ENCODE peak calls at places on chromosomes 3 and 15, in seven cellular contexts. Z is CD8-positive, alpha-beta memory T cell; P is upper lobe of right lung; S is psoas muscle; U is dorsolateral prefrontal cortex; X is prostate gland; L is brain microvascular endothelial cell. T is an unnamed sample.

GRCh38 chr3:194089357-194090177 is 46.4 kb upstream of the HES1 start:
- DNase-seq in S (peak; percentile 83), X (peak; percentile 89), P (peak; percentile 88), U (peak; percentile 60), Z (no peak), L (peak; percentile 98), T (peak; percentile 54)

GRCh38 chr3:186930143-186930638 is at the start of gene ST6GAL1:
- DNase-seq in Z (peak; percentile 74), P (peak; percentile 87), X (peak; percentile 81), L (peak; percentile 49), S (peak; percentile 74), U (peak; percentile 62), T (no peak)

GRCh38 chr15:44726136-44726535 is 10.2 kb upstream of the TRIM69 start:
- DNase-seq in L (no peak), U (no peak), S (no peak), Z (no peak), P (no peak), X (no peak), T (no peak)

GRCh38 chr3:56831572-56831971 is 29.8 kb upstream of the ARHGEF3 start:
- DNase-seq in S (no peak), U (no peak), L (no peak), X (no peak), P (no peak), Z (no peak), T (no peak)

GRCh38 chr15:27743638-27744037 is 355.5 kb downstream of the OCA2 start:
- DNase-seq in U (no peak), S (no peak), X (no peak), L (no peak), Z (no peak), P (no peak), T (no peak)

GRCh38 chr15:89401636-89402252 is 67.1 kb upstream of the POLG start:
- DNase-seq in P (no peak), U (no peak), Z (no peak), S (no peak), X (no peak), L (peak; percentile 62), T (no peak)

GRCh38 chr15:45393851-45394250 is 15.5 kb upstream of the GATM start:
- DNase-seq in Z (no peak), U (no peak), S (no peak), L (no peak), P (no peak), X (no peak), T (no peak)

GRCh38 chr15:60477991-60478632 is 830 bp downstream of the ICE2 start:
- DNase-seq in Z (no peak), P (no peak), X (peak; percentile 16), S (no peak), U (no peak), L (peak; percentile 19), T (no peak)

DNA sequence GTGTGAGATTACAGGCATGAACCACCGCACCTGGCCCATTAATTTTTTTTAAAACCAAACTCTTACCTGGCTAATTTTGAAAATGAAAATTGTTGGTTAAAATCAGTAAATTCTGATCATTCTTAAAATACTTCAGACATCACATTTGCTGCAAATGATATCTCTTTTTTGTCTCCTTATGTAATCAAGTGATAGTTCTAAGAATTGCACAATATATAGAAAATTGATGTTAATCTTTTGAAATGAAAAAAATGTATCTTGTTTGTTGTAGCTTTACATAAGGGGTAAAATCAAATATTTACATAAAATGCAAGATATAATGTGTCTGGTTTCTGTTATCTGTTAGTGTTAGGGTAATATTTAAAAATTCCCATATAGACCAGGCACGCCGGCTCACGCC is 5.0 kb downstream of the GTPBP8 start:
- DNase-seq in L (no peak), S (no peak), Z (no peak), U (no peak), P (no peak), X (no peak), T (no peak)
- H3K27ac ChIP-seq in L (no peak overlapping the region), S (no peak overlapping the region), Z (no peak overlapping the region), U (peak overlapping the region; percentile 42), P (no peak overlapping the region), X (no peak overlapping the region), T (no peak overlapping the region)

GRCh38 chr3:14438929-14439328 is 36.5 kb downstream of the SLC6A6 start:
- DNase-seq in L (no peak), Z (no peak), U (no peak), S (no peak), P (peak; percentile 46), X (no peak), T (no peak)

GRCh38 chr3:14439501-14440167 is 37.2 kb downstream of the SLC6A6 start:
- DNase-seq in Z (no peak), U (no peak), L (peak; percentile 77), X (peak; percentile 33), P (peak; percentile 88), S (peak; percentile 70), T (peak; percentile 24)

GRCh38 chr3:14441240-14441919 is 39.0 kb downstream of the SLC6A6 start:
- DNase-seq in X (no peak), L (no peak), S (no peak), P (no peak), U (no peak), Z (no peak), T (no peak)

GRCh38 chr3:14440531-14441239 is 38.3 kb downstream of the SLC6A6 start:
- DNase-seq in S (no peak), P (no peak), Z (no peak), L (no peak), U (no peak), X (no peak), T (peak; percentile 82)

GRCh38 chr3:14440168-14440518 is 37.7 kb downstream of the SLC6A6 start:
- DNase-seq in P (peak; percentile 61), L (no peak), X (no peak), Z (no peak), U (no peak), S (no peak), T (no peak)
- H3K27ac ChIP-seq in P (no peak overlapping the region), L (no peak overlapping the region), X (no peak overlapping the region), Z (no peak overlapping the region), U (peak overlapping the region; percentile 53), S (no peak overlapping the region), T (peak overlapping the region; percentile 88)

GRCh38 chr15:99605490-99605931 is 39.7 kb downstream of the MEF2A start:
- DNase-seq in X (no peak), U (no peak), Z (no peak), S (no peak), L (no peak), P (no peak), T (no peak)
- H3K27ac ChIP-seq in X (no peak overlapping the region), U (no peak overlapping the region), Z (no peak overlapping the region), S (no peak overlapping the region), L (no peak overlapping the region), P (no peak overlapping the region), T (no peak overlapping the region)

DNA sequence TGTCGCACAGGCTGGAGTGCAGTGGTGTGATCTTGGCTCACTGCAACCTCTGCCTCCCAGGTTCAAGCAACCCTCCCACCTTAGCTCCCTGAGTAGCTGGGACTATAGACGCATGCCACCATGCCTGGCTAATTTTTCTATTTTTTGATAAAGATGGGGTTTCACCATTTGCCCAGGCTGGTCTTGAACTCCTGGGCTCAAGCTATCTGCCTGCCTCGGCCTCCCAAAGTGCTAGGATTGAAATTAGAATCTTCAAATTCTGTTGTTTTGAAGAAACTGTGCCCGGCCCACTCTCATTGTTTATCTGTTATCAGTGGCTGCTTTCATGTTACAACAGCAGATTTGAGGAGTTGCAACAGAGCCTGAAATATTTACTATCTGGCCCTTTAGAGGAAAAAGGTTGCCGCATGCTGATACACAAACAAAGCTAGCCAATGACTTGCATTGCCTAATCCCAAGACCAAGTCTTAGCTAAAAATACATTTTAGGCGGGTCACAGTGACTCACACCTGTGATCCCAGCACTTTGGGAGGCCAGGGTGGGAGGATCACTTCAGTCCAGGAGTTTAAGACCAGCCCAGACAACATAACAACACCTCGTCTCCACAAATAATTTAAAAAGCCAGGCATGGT is 43.2 kb upstream of the PPP4R2 start:
- DNase-seq in S (no peak), U (no peak), Z (no peak), X (no peak), L (no peak), P (no peak), T (no peak)
- H3K27ac ChIP-seq in S (no peak overlapping the region), U (peak overlapping the region; percentile 80), Z (no peak overlapping the region), X (no peak overlapping the region), L (no peak overlapping the region), P (no peak overlapping the region), T (peak overlapping the region; percentile 11)

DNA sequence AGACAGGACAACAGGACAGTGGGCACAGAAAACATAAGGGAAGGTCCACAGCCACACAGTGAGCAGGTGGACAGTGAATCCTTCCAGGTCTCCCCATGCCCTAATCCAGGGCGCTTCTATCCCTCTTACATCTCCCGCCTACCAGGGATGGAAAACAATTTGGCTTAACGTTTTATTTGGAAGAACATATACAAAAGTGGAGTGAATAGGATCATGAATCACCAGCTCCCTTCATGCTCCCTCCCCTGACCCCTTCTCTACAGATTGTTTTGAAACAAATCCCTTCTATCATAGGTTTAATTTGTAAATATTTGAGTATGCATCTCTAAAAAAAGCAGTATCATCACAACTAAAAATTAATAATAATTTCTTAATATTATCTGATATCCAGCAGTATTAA is 52.5 kb downstream of the CLDN11 start:
- DNase-seq in X (no peak), U (no peak), L (no peak), S (no peak), Z (no peak), P (no peak), T (no peak)
- H3K27ac ChIP-seq in X (no peak overlapping the region), U (peak overlapping the region; percentile 91), L (no peak overlapping the region), S (no peak overlapping the region), Z (no peak overlapping the region), P (no peak overlapping the region), T (peak overlapping the region; percentile 97)

DNA sequence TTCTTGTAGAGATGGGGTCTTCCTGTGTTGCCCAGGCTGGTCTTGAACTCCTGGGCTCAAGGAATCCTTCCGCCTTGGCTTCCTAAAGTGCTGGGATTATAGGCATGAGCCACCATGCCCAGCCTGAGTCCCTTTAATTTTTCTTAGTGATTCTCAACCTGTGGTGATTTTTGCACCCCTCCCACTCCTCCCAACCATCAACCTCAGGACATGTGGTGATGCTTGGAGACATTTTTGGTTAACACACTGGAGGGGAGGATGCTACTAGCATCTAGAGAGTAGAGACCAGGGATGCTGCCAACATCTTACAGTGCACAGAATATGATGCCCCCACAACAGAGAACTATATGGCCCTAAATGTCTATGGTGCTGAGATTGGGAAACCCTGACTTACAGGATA is 83.0 kb upstream of the LMOD3 start:
- DNase-seq in X (no peak), L (no peak), Z (no peak), P (no peak), S (no peak), U (no peak), T (no peak)
- H3K27ac ChIP-seq in X (no peak overlapping the region), L (no peak overlapping the region), Z (no peak overlapping the region), P (no peak overlapping the region), S (no peak overlapping the region), U (peak overlapping the region; percentile 75), T (no peak overlapping the region)

T was measured in caudate nucleus.